ENCODE peak calls at places on chromosomes 5 and 9, in four cellular contexts. W is IMR-90, O is PC-9, M is GM12878. U is an unnamed sample.

GRCh38 chr5:86951761-86952160 is 315.9 kb upstream of the RASA1 start:
- DNase-seq in W (no peak), O (no peak), M (no peak), U (no peak)

GRCh38 chr9:133569891-133570651 is 35.6 kb downstream of the ADAMTSL2 start:
- DNase-seq in W (no peak), O (no peak), M (no peak), U (no peak)

GRCh38 chr5:125012727-125013451 is 266.4 kb upstream of the ZNF608 start:
- DNase-seq in W (no peak), O (no peak), M (no peak), U (no peak)

GRCh38 chr5:88858392-88858791 is 24.6 kb downstream of the MEF2C start:
- DNase-seq in W (no peak), O (no peak), M (no peak), U (no peak)

GRCh38 chr9:126860757-126861466 is 473 bp downstream of the ZBTB34 start:
- DNase-seq in W (no peak), O (no peak), M (no peak), U (no peak)

GRCh38 chr5:36683821-36684434 is 77.5 kb downstream of the SLC1A3 start:
- DNase-seq in W (peak; percentile 50), O (peak; percentile 32), M (no peak), U (no peak)

GRCh38 chr5:134511796-134512660 is 13.4 kb upstream of the JADE2 start:
- DNase-seq in W (peak; percentile 63), O (peak; percentile 73), M (no peak), U (peak; percentile 23)

GRCh38 chr9:26334709-26335108 is 557.9 kb downstream of the CAAP1 start:
- DNase-seq in W (no peak), O (no peak), M (no peak), U (no peak)

GRCh38 chr9:93656426-93657222 is 80.2 kb downstream of the PHF2 start:
- DNase-seq in W (no peak), O (no peak), M (no peak), U (no peak)

GRCh38 chr5:138032028-138032571 is 779 bp downstream of the FAM13B start:
- DNase-seq in W (peak; percentile 43), O (peak; percentile 55), M (peak; percentile 82), U (peak; percentile 41)

GRCh38 chr5:138033275-138033808 is 463 bp upstream of the FAM13B start:
- DNase-seq in W (no peak), O (no peak), M (no peak), U (no peak)

GRCh38 chr5:138032572-138033274 is at the start of gene FAM13B:
- DNase-seq in W (peak; percentile 48), O (peak; percentile 58), M (no peak), U (peak; percentile 27)

GRCh38 chr5:138035605-138036537 is 3.0 kb upstream of the FAM13B start:
- DNase-seq in W (peak; percentile 87), O (peak; percentile 79), M (peak; percentile 63), U (peak; percentile 73)

GRCh38 chr5:138033916-138034315 is 1.0 kb upstream of the FAM13B start:
- DNase-seq in W (peak; percentile 51), O (peak; percentile 75), M (no peak), U (peak; percentile 53)
- H3K4me3 ChIP-seq in W (no peak overlapping the region), O (peak overlapping the region; percentile 59), M (peak overlapping the region; percentile 94), U (peak overlapping the region; percentile 96)

GRCh38 chr9:111917201-111917600 is 20.6 kb downstream of the UGCG start:
- DNase-seq in W (no peak), O (no peak), M (no peak), U (no peak)

GRCh38 chr9:111920531-111920930 is 23.9 kb downstream of the UGCG start:
- DNase-seq in W (no peak), O (no peak), M (no peak), U (no peak)

GRCh38 chr9:111919875-111920274 is 23.3 kb downstream of the UGCG start:
- DNase-seq in W (no peak), O (no peak), M (no peak), U (no peak)

GRCh38 chr9:111916234-111916645 is 19.6 kb downstream of the UGCG start:
- DNase-seq in W (no peak), O (no peak), M (no peak), U (no peak)

GRCh38 chr9:111917980-111918379 is 21.4 kb downstream of the UGCG start:
- DNase-seq in W (no peak), O (no peak), M (no peak), U (no peak)
- H3K4me1 ChIP-seq in W (peaks cover 17% of the 10 kb centered on the region), O (no peaks in the 10 kb centered on the region), M (peaks cover 35% of the 10 kb centered on the region), U (no peaks in the 10 kb centered on the region)

DNA sequence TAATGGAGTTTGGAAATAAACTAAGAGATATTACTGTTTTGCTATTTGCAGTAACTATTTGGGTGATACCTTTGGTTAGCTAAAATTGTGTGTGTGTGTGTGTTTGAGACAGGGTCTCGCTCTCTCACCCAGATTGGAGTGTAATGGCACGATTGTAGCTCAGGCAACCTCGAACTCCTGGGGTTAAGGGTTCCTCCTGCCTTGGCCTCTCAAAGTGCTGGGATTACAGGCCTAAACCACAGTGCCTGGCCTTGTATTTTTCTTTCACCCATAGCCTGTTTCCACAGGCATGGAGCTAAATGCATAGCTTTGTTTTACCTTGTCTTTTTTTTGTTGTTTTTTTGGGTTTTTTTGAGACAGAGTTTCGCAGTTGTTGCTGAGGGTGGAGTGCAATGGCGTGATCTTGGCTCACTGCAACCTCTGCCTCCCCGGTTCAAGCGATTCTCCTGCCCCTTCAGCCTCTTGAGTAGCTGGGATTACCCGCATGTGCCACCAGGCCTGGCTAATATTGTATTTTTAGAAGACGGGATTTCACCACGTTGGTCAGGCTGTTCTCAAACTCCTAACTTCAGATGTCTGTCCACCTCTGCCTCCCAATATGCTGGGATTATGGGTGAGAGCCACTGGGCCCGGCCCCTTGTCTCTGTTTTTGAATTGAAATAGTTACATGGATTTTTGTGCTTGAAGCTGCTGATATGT is 5.6 kb downstream of the GPBP1 start:
- DNase-seq in W (no peak), O (no peak), M (no peak), U (no peak)
- H2AFZ ChIP-seq in W (no peak overlapping the region), O (no peak overlapping the region), M (no peak overlapping the region), U (no peak overlapping the region)

GRCh38 chr5:111509119-111509518 is 3.2 kb downstream of the STARD4 start:
- DNase-seq in W (no peak), O (no peak), M (no peak), U (no peak)
- H3K4me3 ChIP-seq in W (no peak overlapping the region), O (no peak overlapping the region), M (peak overlapping the region; percentile 85), U (peak overlapping the region; percentile 78)

GRCh38 chr5:168753691-168754254 is 174.6 kb upstream of the PANK3 start:
- DNase-seq in W (no peak), O (no peak), M (no peak), U (no peak)
- H3K4me1 ChIP-seq in W (no peaks in the 10 kb centered on the region), O (no peaks in the 10 kb centered on the region), M (no peaks in the 10 kb centered on the region), U (no peaks in the 10 kb centered on the region)

GRCh38 chr9:131839281-131840084 is 99.6 kb upstream of the RAPGEF1 start:
- DNase-seq in W (peak; percentile 65), O (peak; percentile 42), M (no peak), U (peak; percentile 73)

GRCh38 chr9:131837836-131838235 is 98.0 kb upstream of the RAPGEF1 start:
- DNase-seq in W (no peak), O (no peak), M (no peak), U (no peak)

GRCh38 chr9:131840220-131840619 is 100.3 kb upstream of the RAPGEF1 start:
- DNase-seq in W (no peak), O (no peak), M (no peak), U (no peak)

GRCh38 chr9:131837316-131837715 is 97.4 kb upstream of the RAPGEF1 start:
- DNase-seq in W (no peak), O (no peak), M (no peak), U (no peak)

DNA sequence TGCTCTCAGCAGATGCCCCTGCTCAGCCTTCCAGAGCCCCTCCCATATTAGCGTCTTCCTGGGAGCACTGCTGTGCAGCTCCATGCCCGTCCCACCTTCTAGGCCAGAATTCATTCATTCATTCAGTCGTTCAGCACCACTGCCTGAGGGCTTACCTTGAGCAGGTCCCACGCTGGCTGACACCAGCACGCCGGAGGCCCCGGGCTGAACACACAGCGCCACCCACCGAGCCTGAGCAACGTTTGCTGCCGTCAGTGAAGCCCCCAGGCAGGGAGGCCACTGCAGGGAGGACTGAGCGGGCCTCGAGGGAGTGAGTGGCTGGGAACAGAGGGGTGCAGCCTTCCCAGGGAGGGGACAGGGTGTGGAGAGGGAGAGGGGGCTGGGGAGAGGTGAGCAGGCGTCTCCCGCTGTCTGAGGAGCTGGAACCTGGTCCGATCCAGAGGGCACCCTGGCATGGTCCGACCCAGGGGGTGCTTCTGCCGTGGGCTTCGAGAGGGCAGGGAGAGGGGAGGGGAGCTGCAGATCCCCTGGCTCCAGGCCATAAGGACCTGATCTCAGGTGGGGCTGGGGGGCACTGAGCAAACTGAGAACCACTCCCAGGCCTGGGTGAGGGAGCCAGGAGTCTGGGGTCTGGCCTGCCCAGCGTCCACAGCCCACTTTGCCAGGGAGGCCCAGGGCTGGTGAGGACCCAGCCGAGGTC is 98.9 kb upstream of the RAPGEF1 start:
- DNase-seq in W (no peak), O (no peak), M (no peak), U (no peak)
- H2AFZ ChIP-seq in W (no peak overlapping the region), O (no peak overlapping the region), M (no peak overlapping the region), U (no peak overlapping the region)

GRCh38 chr9:116081437-116082110 is 72.0 kb upstream of the PAPPA start:
- DNase-seq in W (no peak), O (no peak), M (no peak), U (no peak)
- H3K4me3 ChIP-seq in W (no peak overlapping the region), O (no peak overlapping the region), M (no peak overlapping the region), U (no peak overlapping the region)

U was measured in astrocyte.